ENCODE peak calls at places on chromosomes 3 and 15, in nine cellular contexts. U is H1; A is small intestine; E is ovary; O is suprapubic skin; H is prostate gland; C is HL-60; R is CD8-positive, alpha-beta T cell; J is Peyer's patch. Z is an unnamed sample.

GRCh38 chr3:128726691-128727031 is 678 bp downstream of the RAB7A start:
- DNase-seq in O (peak), C (no peak), H (peak), E (no peak), J (peak), A (peak), R (peak), U (no peak), Z (peak)

GRCh38 chr15:33730815-33731214 is 237.5 kb upstream of the CHRM5 start:
- DNase-seq in U (no peak), A (no peak), E (no peak), J (no peak), H (no peak), R (no peak), O (no peak), C (no peak), Z (no peak)

GRCh38 chr15:95152741-95153140 is 921.4 kb downstream of the MCTP2 start:
- DNase-seq in U (no peak), H (no peak), J (no peak), C (no peak), A (no peak), O (no peak), E (no peak), R (no peak), Z (no peak)

GRCh38 chr15:56249080-56249479 is 5.4 kb upstream of the RFX7 start:
- DNase-seq in A (peak), C (no peak), J (no peak), U (no peak), O (no peak), H (peak), R (no peak), E (no peak), Z (no peak)

GRCh38 chr3:154758109-154758868 is 321.8 kb upstream of the MME start:
- DNase-seq in O (no peak), U (no peak), A (peak), H (peak), J (no peak), R (no peak), E (no peak), C (no peak), Z (no peak)

GRCh38 chr15:66186049-66186825 is 67.3 kb downstream of the MEGF11 start:
- DNase-seq in J (no peak), C (no peak), O (no peak), U (no peak), A (no peak), R (no peak), H (no peak), E (no peak), Z (no peak)

GRCh38 chr3:131018970-131019369 is 7.7 kb downstream of the ASTE1 start:
- DNase-seq in R (no peak), U (no peak), H (no peak), J (no peak), O (no peak), A (no peak), C (no peak), E (no peak), Z (no peak)

GRCh38 chr3:14445773-14446172 is 43.4 kb downstream of the SLC6A6 start:
- DNase-seq in E (no peak), J (no peak), A (no peak), R (no peak), U (no peak), O (no peak), C (no peak), H (no peak), Z (no peak)

GRCh38 chr15:62163847-62164499 is 1.1 kb downstream of the C2CD4B start:
- DNase-seq in O (no peak), A (peak), U (peak), J (no peak), C (no peak), E (no peak), H (no peak), R (no peak), Z (no peak)

GRCh38 chr15:51782357-51782896 is 31.0 kb downstream of the TMOD2 start:
- DNase-seq in O (no peak), C (no peak), H (no peak), E (no peak), A (peak), R (no peak), J (no peak), U (no peak), Z (no peak)

GRCh38 chr15:71603379-71603778 is 207.0 kb upstream of the NR2E3 start:
- DNase-seq in A (no peak), U (no peak), O (no peak), C (no peak), R (no peak), H (no peak), J (no peak), E (no peak), Z (no peak)

GRCh38 chr3:179297971-179298725 is 24.7 kb upstream of the ZNF639 start:
- DNase-seq in R (no peak), J (no peak), U (no peak), E (no peak), A (no peak), O (no peak), C (no peak), H (no peak), Z (no peak)

GRCh38 chr15:39925112-39925830 is 5.2 kb upstream of the GPR176 start:
- DNase-seq in H (no peak), O (no peak), C (no peak), R (no peak), A (no peak), E (no peak), U (no peak), J (no peak), Z (no peak)

GRCh38 chr15:72472907-72473669 is 1.0 kb upstream of the ARIH1 start:
- DNase-seq in A (peak), C (no peak), H (no peak), J (no peak), U (no peak), R (no peak), E (no peak), O (no peak), Z (no peak)

GRCh38 chr3:116046350-116046749 is 398.9 kb downstream of the LSAMP start:
- DNase-seq in O (no peak), E (no peak), A (no peak), J (no peak), U (no peak), R (no peak), C (no peak), H (no peak), Z (no peak)

GRCh38 chr3:122962149-122962548 is 65.4 kb downstream of the SEMA5B start:
- DNase-seq in C (no peak), R (no peak), U (no peak), E (no peak), H (no peak), J (no peak), A (no peak), O (no peak), Z (peak)

GRCh38 chr3:119322021-119322522 is 27.9 kb downstream of the ARHGAP31 start:
- DNase-seq in A (no peak), U (no peak), R (no peak), C (no peak), J (no peak), E (no peak), O (no peak), H (peak), Z (no peak)

GRCh38 chr15:71252036-71252898 is 137.0 kb downstream of the THSD4 start:
- DNase-seq in A (peak), E (no peak), C (no peak), O (no peak), U (no peak), H (no peak), R (no peak), J (no peak), Z (no peak)

GRCh38 chr15:66722757-66723540 is 20.9 kb downstream of the SMAD6 start:
- DNase-seq in H (no peak), E (no peak), J (no peak), U (no peak), R (no peak), C (no peak), A (no peak), O (no peak), Z (peak)

GRCh38 chr3:127731546-127731945 is 58.8 kb downstream of the ABTB1 start:
- DNase-seq in O (no peak), U (no peak), A (no peak), C (no peak), J (no peak), H (no peak), E (no peak), R (no peak), Z (no peak)

GRCh38 chr3:117695871-117696270 is 986.3 kb downstream of the TUSC7 start:
- DNase-seq in A (no peak), U (no peak), O (no peak), C (no peak), H (no peak), R (no peak), E (no peak), J (no peak), Z (no peak)

GRCh38 chr3:136336329-136337100 is 86.4 kb downstream of the PCCB start:
- DNase-seq in H (no peak), U (no peak), C (no peak), A (no peak), R (no peak), O (no peak), J (no peak), E (no peak), Z (no peak)

GRCh38 chr3:127107491-127108375 is 85.2 kb upstream of the PRR23E start:
- DNase-seq in E (no peak), O (no peak), J (no peak), U (no peak), H (no peak), R (no peak), C (no peak), A (no peak), Z (no peak)

GRCh38 chr3:126129408-126129891 is 45.5 kb upstream of the SLC41A3 start:
- DNase-seq in R (no peak), A (no peak), E (peak), O (peak), J (no peak), U (peak), C (no peak), H (no peak), Z (peak)

GRCh38 chr3:124250053-124250452 is 258.1 kb upstream of the ROPN1 start:
- DNase-seq in A (no peak), U (no peak), J (no peak), O (no peak), C (no peak), H (no peak), E (no peak), R (no peak), Z (no peak)

GRCh38 chr3:67853520-67853919 is 199.1 kb upstream of the SUCLG2 start:
- DNase-seq in J (no peak), C (no peak), R (no peak), U (no peak), A (no peak), H (no peak), E (no peak), O (no peak), Z (no peak)

GRCh38 chr3:182618085-182618732 is 175.1 kb upstream of the ATP11B start:
- DNase-seq in C (no peak), E (no peak), H (peak), U (no peak), O (no peak), R (no peak), A (peak), J (no peak), Z (no peak)

GRCh38 chr3:31533169-31533870 is 595 bp downstream of the STT3B start:
- DNase-seq in H (peak), E (peak), C (no peak), U (peak), R (peak), A (peak), J (peak), O (peak), Z (peak)

GRCh38 chr15:77033417-77033728 is 37.5 kb downstream of the TSPAN3 start:
- DNase-seq in A (no peak), U (peak), R (no peak), J (peak), C (no peak), O (no peak), H (no peak), E (no peak), Z (peak)

GRCh38 chr15:77033729-77034619 is 36.9 kb downstream of the TSPAN3 start:
- DNase-seq in H (no peak), J (peak), E (no peak), U (peak), O (peak), R (no peak), C (no peak), A (no peak), Z (peak)

GRCh38 chr15:77031376-77032050 is 36.6 kb downstream of the PSTPIP1 start:
- DNase-seq in E (no peak), C (no peak), O (peak), A (peak), H (no peak), J (peak), U (peak), R (peak), Z (peak)

GRCh38 chr15:77032052-77032646 is 37.2 kb downstream of the PSTPIP1 start:
- DNase-seq in A (no peak), R (no peak), U (peak), O (peak), E (no peak), H (no peak), J (peak), C (no peak), Z (peak)

GRCh38 chr15:77032647-77033416 is 37.9 kb downstream of the PSTPIP1 start:
- DNase-seq in C (no peak), J (peak), U (peak), O (no peak), R (no peak), E (no peak), H (no peak), A (no peak), Z (peak)
- H3K27ac ChIP-seq in C (no peak), J (no peak), U (no peak), O (no peak), R (no peak), E (no peak), H (no peak), A (no peak), Z (no peak)

DNA sequence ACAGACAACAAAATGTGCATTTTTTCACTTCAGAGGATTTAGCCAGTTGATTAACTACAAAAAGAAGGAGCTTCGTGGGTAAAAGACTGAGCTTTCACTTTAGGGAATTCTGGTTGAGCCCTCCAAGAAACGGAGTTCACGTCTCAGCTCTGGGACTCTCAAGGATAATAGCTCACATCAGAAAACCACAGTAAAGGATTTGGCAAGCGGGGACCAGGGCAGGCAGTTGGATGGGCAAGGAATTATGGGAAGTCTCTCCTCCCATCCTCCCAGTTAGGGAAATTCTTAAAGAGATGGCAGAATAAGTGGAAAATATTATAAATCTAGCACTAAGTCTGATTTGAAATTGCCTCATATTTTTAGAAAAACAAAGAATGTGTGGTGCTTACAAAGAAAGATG is 188.3 kb upstream of the EOMES start:
- DNase-seq in E (no peak), A (no peak), H (no peak), C (no peak), J (no peak), U (no peak), R (no peak), O (no peak), Z (no peak)
- H3K4me3 ChIP-seq in E (no peak), A (no peak), H (no peak), C (no peak), J (no peak), U (no peak), R (no peak), O (no peak), Z (no peak)

GRCh38 chr3:184358921-184359350 is 2.5 kb downstream of the CLCN2 start:
- DNase-seq in J (no peak), E (peak), U (no peak), A (no peak), R (no peak), C (no peak), H (no peak), O (no peak), Z (no peak)
- H3K27ac ChIP-seq in J (no peak), E (no peak), U (no peak), A (no peak), R (no peak), C (no peak), H (no peak), O (no peak), Z (no peak)

GRCh38 chr15:85073556-85074194 is 92.0 kb downstream of the PDE8A start:
- DNase-seq in R (no peak), H (no peak), C (no peak), U (no peak), O (no peak), J (no peak), A (no peak), E (no peak), Z (no peak)
- H3K4me3 ChIP-seq in R (no peak), H (no peak), C (no peak), U (no peak), O (no peak), J (no peak), A (no peak), E (no peak), Z (no peak)

GRCh38 chr3:112744825-112745566 is 101.7 kb downstream of the CD200R1L start:
- DNase-seq in U (no peak), H (no peak), A (no peak), J (no peak), R (no peak), O (no peak), E (no peak), C (no peak), Z (no peak)
- H3K27ac ChIP-seq in U (no peak), H (no peak), A (no peak), J (no peak), R (no peak), O (no peak), E (no peak), C (no peak), Z (no peak)

GRCh38 chr3:17014286-17014685 is 129.5 kb downstream of the PLCL2 start:
- DNase-seq in C (no peak), E (no peak), O (no peak), J (no peak), R (no peak), U (no peak), H (no peak), A (peak), Z (no peak)
- H3K4me3 ChIP-seq in C (no peak), E (no peak), O (no peak), J (peak), R (no peak), U (no peak), H (no peak), A (no peak), Z (no peak)

GRCh38 chr3:149162007-149162406 is 32.6 kb downstream of the HPS3 start:
- DNase-seq in A (no peak), C (no peak), R (no peak), H (peak), O (no peak), J (no peak), E (no peak), U (no peak), Z (no peak)
- H3K27ac ChIP-seq in A (no peak), C (no peak), R (no peak), H (no peak), O (no peak), J (no peak), E (no peak), U (no peak), Z (no peak)

DNA sequence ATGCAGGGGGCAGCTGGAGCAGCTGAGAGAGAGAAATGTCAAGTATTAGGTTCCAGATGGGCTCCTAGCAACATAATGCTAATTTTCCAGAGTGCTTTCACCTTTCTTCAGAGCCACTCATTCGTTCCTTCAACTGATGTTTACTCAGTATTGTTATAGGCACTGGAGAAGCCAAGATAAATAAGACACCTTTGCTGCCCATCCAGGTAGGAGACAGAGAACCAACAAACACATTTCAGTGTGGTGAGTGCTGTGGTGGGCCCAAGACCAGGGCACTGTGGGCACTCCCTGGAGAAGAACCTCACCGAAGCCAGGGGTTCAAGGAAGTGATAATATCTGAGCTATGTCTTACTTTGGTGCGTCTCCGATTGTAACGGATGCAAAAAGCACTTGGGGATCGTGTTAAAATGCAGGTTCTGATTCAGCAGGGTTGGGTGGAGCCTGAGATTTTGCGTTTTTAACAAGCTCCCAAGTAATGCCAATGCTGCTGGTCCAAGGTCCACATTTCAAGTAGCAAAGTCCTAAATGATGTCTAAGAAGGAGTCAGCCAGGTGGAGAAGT is 42.0 kb upstream of the PLCL2 start:
- DNase-seq in H (no peak), U (no peak), E (no peak), J (no peak), C (no peak), O (no peak), R (no peak), A (peak), Z (no peak)
- H3K4me3 ChIP-seq in H (no peak), U (no peak), E (no peak), J (no peak), C (no peak), O (no peak), R (peak), A (no peak), Z (no peak)

DNA sequence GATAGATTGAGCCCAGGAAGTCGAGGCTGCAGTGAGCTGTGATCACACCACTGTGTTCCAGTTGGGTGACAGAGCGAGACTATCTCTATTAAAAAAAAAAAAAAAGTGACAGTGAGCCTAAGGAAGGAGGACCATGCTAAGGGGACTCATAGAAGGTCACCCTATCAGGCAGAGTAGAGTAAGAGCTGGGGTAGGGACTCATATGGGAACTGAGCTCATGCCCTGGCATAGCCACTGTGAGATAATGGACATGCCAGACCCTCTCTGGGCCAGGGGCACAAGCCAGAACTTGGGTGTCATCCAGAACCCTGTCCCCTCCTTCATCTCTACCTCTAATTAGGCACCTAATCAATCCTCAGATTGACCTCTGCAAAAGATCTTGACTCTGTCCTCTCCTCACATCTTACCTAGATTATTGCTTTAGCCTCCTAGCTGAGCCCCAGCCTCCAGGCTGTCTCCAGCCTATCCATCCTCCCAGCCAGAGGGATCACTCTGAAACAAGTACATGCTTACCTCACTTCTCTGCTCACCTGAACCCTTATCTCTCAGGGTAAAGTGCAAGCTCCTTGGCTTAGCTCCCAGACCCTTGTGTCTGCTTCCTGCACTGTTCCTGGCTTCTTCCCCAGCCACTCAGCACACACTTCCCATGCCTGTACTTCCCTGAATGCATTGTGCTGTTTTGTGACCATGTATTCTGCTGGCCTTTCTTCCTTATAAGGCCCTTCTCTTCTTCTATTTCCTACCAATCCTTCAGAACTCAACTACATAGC is 76.4 kb downstream of the DAPK2 start:
- DNase-seq in C (no peak), E (no peak), H (no peak), A (peak), R (no peak), O (no peak), U (peak), J (no peak), Z (no peak)
- H3K27ac ChIP-seq in C (no peak), E (no peak), H (no peak), A (peak), R (no peak), O (no peak), U (no peak), J (peak), Z (no peak)

GRCh38 chr3:46576899-46577298 is 10.8 kb upstream of the LRRC2 start:
- DNase-seq in H (no peak), C (no peak), A (peak), J (no peak), O (no peak), U (peak), E (peak), R (no peak), Z (no peak)
- H3K4me3 ChIP-seq in H (no peak), C (no peak), A (no peak), J (no peak), O (no peak), U (peak), E (peak), R (no peak), Z (no peak)